ENCODE peak calls at places on chromosomes 7 and 10, in seven cellular contexts. Z is choroid plexus epithelial cell; W is HT1080; G is non-pigmented ciliary epithelial cell; N is activated CD4-positive, alpha-beta T cell treated with anti-CD3 and anti-CD28 coated beads for 48 hours; Q is naive thymus-derived CD8-positive, alpha-beta T cell; F is adrenal gland. E is an unnamed sample.

GRCh38 chr7:104902183-104902582 is 111.8 kb upstream of the KMT2E start:
- DNase-seq in Z (no peak), W (no peak), G (no peak), N (no peak), Q (no peak), F (no peak), E (no peak)

GRCh38 chr10:72611783-72612182 is 14.1 kb downstream of the MICU1 start:
- DNase-seq in Z (peak; percentile 28), W (no peak), G (no peak), N (no peak), Q (no peak), F (peak; percentile 40), E (no peak)

GRCh38 chr7:127755529-127755928 is 103.5 kb downstream of the SND1 start:
- DNase-seq in Z (no peak), W (no peak), G (no peak), N (no peak), Q (no peak), F (no peak), E (no peak)

GRCh38 chr7:21944616-21945373 is 904 bp downstream of the CDCA7L start:
- DNase-seq in Z (peak; percentile 31), W (peak; percentile 29), G (no peak), N (peak; percentile 68), Q (peak; percentile 28), F (no peak), E (no peak)

GRCh38 chr10:124152781-124153600 is 59.6 kb upstream of the CHST15 start:
- DNase-seq in Z (peak; percentile 85), W (peak; percentile 99), G (peak; percentile 82), N (peak; percentile 60), Q (peak; percentile 22), F (peak; percentile 29), E (peak; percentile 57)

GRCh38 chr7:84614821-84615506 is 420.4 kb upstream of the SEMA3A start:
- DNase-seq in Z (peak; percentile 53), W (no peak), G (no peak), N (no peak), Q (no peak), F (no peak), E (no peak)

GRCh38 chr10:8049151-8049873 is 5.2 kb upstream of the GATA3 start:
- DNase-seq in Z (no peak), W (no peak), G (no peak), N (peak; percentile 49), Q (no peak), F (no peak), E (no peak)

GRCh38 chr10:83252169-83252568 is 887.1 kb upstream of the GHITM start:
- DNase-seq in Z (no peak), W (no peak), G (no peak), N (no peak), Q (no peak), F (no peak), E (no peak)

GRCh38 chr7:519429-519973 is at the start of gene PDGFA:
- DNase-seq in Z (peak; percentile 58), W (peak; percentile 20), G (no peak), N (peak; percentile 38), Q (no peak), F (peak; percentile 45), E (no peak)

GRCh38 chr7:3754488-3755365 is 453.7 kb downstream of the SDK1 start:
- DNase-seq in Z (peak; percentile 69), W (peak; percentile 93), G (no peak), N (no peak), Q (no peak), F (no peak), E (no peak)

GRCh38 chr7:30335763-30336487 is 51.5 kb downstream of the ZNRF2 start:
- DNase-seq in Z (no peak), W (no peak), G (no peak), N (no peak), Q (no peak), F (no peak), E (no peak)

GRCh38 chr7:90224204-90224603 is 12.7 kb downstream of the STEAP2 start:
- DNase-seq in Z (no peak), W (no peak), G (no peak), N (no peak), Q (no peak), F (no peak), E (no peak)

GRCh38 chr7:27124096-27124978 is 6.2 kb downstream of the HOXA4 start:
- DNase-seq in Z (no peak), W (no peak), G (no peak), N (no peak), Q (no peak), F (no peak), E (no peak)

GRCh38 chr7:69738396-69738889 is 140.2 kb downstream of the AUTS2 start:
- DNase-seq in Z (peak; percentile 26), W (no peak), G (no peak), N (no peak), Q (no peak), F (no peak), E (no peak)

GRCh38 chr10:79231908-79232307 is 115.4 kb upstream of the PPIF start:
- DNase-seq in Z (no peak), W (no peak), G (no peak), N (no peak), Q (no peak), F (no peak), E (no peak)

GRCh38 chr10:91552706-91553105 is 80.2 kb downstream of the PPP1R3C start:
- DNase-seq in Z (peak; percentile 49), W (no peak), G (no peak), N (no peak), Q (no peak), F (peak; percentile 53), E (no peak)

GRCh38 chr7:107692501-107692900 is 31.9 kb downstream of the SLC26A4 start:
- DNase-seq in Z (peak; percentile 48), W (peak; percentile 49), G (no peak), N (no peak), Q (no peak), F (no peak), E (no peak)

GRCh38 chr7:43954524-43955228 is 28.4 kb downstream of the UBE2D4 start:
- DNase-seq in Z (peak; percentile 77), W (peak; percentile 60), G (peak; percentile 17), N (peak; percentile 35), Q (no peak), F (peak; percentile 46), E (no peak)

GRCh38 chr10:58704226-58705200 is 191.8 kb downstream of the BICC1 start:
- DNase-seq in Z (peak; percentile 83), W (no peak), G (no peak), N (no peak), Q (no peak), F (peak; percentile 11), E (no peak)

GRCh38 chr7:129225931-129226572 is 1.2 kb downstream of the AHCYL2 start:
- DNase-seq in Z (peak; percentile 34), W (no peak), G (no peak), N (peak; percentile 16), Q (no peak), F (no peak), E (no peak)

GRCh38 chr10:131731780-131732630 is 168.8 kb upstream of the PPP2R2D start:
- DNase-seq in Z (no peak), W (no peak), G (no peak), N (no peak), Q (no peak), F (no peak), E (no peak)

GRCh38 chr10:18179901-18180300 is 39.7 kb downstream of the CACNB2 start:
- DNase-seq in Z (peak; percentile 92), W (peak; percentile 32), G (peak; percentile 64), N (no peak), Q (no peak), F (peak; percentile 31), E (no peak)

GRCh38 chr7:55060690-55061414 is 42.0 kb downstream of the EGFR start:
- DNase-seq in Z (peak; percentile 68), W (no peak), G (no peak), N (no peak), Q (no peak), F (no peak), E (no peak)